ENCODE peak calls at places on chromosome 1, in five cellular contexts. P is A549; E is GM23338; V is transverse colon; I is effector memory CD4-positive, alpha-beta T cell. O is an unnamed sample.

GRCh38 chr1:29800522-29800956 is 564.2 kb downstream of the PTPRU start:
- DNase-seq in P (no peak), I (no peak), E (no peak), V (no peak), O (no peak)

GRCh38 chr1:155226188-155226909 is 17.9 kb downstream of the MTX1 start:
- DNase-seq in V (peak; percentile 87), I (peak; percentile 68), E (peak; percentile 96), P (peak; percentile 70), O (peak; percentile 93)

GRCh38 chr1:239947789-239948188 is 143.9 kb upstream of the FMN2 start:
- DNase-seq in V (no peak), E (no peak), I (no peak), P (no peak), O (no peak)

GRCh38 chr1:38084700-38085099 is 38.1 kb upstream of the POU3F1 start:
- DNase-seq in V (no peak), I (no peak), E (no peak), P (no peak), O (no peak)

GRCh38 chr1:95752515-95753381 is 518.7 kb downstream of the RWDD3 start:
- DNase-seq in V (no peak), P (no peak), E (no peak), I (no peak), O (no peak)

GRCh38 chr1:162678439-162678838 is 46.2 kb downstream of the DDR2 start:
- DNase-seq in P (no peak), E (no peak), I (no peak), V (no peak), O (no peak)

GRCh38 chr1:156625436-156626078 is 6.3 kb downstream of the HAPLN2 start:
- DNase-seq in I (peak; percentile 45), V (peak; percentile 61), E (peak; percentile 73), P (no peak), O (peak; percentile 86)

GRCh38 chr1:225460737-225461532 is 33.1 kb upstream of the LBR start:
- DNase-seq in P (no peak), I (no peak), E (no peak), V (no peak), O (no peak)

GRCh38 chr1:15352122-15352957 is 57.3 kb upstream of the EFHD2 start:
- DNase-seq in V (peak; percentile 53), P (peak; percentile 88), E (no peak), I (no peak), O (peak; percentile 61)

GRCh38 chr1:215082532-215083407 is at the start of gene KCNK2:
- DNase-seq in I (no peak), E (peak; percentile 75), P (no peak), V (no peak), O (peak; percentile 85)

GRCh38 chr1:42399315-42400100 is 18.9 kb downstream of the RIMKLA start:
- DNase-seq in V (no peak), P (no peak), E (no peak), I (no peak), O (no peak)

DNA sequence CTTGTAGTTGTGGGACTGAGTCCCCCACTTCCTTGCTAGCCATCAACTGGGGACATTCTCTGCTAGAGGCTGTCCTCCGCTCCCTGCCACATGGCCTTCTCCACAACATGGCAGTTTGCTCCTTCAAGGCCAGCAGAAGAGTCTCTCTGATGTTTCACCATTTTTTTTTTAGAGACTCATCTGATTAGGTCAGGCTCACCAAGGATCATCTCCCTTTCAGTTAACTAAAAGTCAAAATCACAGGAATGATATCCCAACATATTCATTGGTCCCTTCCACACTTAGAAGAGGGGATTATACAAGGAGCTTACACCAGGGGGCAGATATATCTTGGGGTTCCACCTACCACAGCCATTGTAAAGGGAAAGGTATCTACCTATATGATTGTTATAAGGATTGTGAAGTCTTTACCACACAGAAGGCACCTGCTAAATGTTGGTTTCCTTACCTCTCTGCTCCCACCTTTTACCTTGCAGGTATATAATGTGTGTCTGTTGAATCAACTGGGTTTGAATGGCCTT is 23.3 kb downstream of the RIMKLA start:
- DNase-seq in E (peak; percentile 44), V (no peak), P (no peak), I (no peak), O (no peak)
- H3K27ac ChIP-seq in E (no peak overlapping the region), V (no peak overlapping the region), P (no peak overlapping the region), I (no peak overlapping the region), O (no peak overlapping the region)

GRCh38 chr1:113812661-113813135 is 422 bp upstream of the RSBN1 start:
- DNase-seq in E (peak; percentile 63), P (no peak), V (no peak), I (peak; percentile 12), O (no peak)

GRCh38 chr1:113808450-113809195 is 3.7 kb downstream of the RSBN1 start:
- DNase-seq in P (no peak), V (peak; percentile 12), I (no peak), E (no peak), O (no peak)

GRCh38 chr1:113811353-113811887 is 856 bp downstream of the RSBN1 start:
- DNase-seq in E (peak; percentile 57), V (peak; percentile 62), I (no peak), P (peak; percentile 8), O (peak; percentile 86)

GRCh38 chr1:113811888-113812660 is at the start of gene RSBN1:
- DNase-seq in E (peak; percentile 100), V (peak; percentile 99), I (peak; percentile 99), P (peak; percentile 85), O (peak; percentile 100)

DNA sequence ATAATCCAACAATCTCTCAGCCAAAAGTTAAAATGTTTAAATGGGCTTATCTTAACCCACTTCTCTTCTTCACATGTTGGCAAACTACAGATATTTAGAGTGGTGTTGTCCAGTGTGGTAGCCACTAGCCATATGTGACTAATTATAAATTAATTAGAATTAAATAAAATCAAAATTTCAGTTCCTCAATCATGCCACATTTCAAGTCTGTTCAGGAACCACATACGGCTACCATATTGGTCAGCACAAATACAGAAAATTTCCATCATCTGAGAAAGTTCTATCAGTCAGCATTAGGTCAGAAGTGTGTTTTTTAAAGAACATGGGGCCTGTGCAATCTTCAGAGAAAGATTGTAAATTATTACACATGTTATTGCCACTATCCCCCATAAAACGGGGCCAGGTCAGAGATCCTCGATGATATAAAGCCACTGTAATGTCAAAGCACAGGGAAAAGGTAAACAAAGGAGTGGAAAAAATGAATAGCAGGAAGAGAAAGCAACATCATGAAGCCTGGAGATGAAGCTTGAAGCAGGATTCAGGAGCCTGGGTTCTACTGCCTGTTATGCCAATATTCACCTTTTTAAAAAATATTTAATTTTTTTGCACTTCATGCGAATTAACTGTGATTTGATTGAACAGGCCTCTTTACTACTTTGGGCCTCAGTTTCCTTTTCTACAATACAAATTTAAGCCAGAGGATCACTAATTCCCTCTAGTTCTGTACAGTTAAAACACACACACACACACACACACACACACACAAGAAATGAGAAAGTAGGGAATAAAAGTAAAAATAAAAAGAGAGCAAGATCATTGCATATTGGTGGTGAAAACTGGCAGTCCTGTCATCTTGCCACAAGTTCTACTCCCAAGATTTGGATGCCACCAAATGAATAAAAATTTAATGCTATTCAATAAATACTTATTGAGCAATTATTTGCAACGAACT is 2.3 kb downstream of the RSBN1 start:
- DNase-seq in P (no peak), E (no peak), I (no peak), V (peak; percentile 54), O (no peak)
- H3K27ac ChIP-seq in P (no peak overlapping the region), E (no peak overlapping the region), I (no peak overlapping the region), V (peak overlapping the region; percentile 98), O (no peak overlapping the region)

DNA sequence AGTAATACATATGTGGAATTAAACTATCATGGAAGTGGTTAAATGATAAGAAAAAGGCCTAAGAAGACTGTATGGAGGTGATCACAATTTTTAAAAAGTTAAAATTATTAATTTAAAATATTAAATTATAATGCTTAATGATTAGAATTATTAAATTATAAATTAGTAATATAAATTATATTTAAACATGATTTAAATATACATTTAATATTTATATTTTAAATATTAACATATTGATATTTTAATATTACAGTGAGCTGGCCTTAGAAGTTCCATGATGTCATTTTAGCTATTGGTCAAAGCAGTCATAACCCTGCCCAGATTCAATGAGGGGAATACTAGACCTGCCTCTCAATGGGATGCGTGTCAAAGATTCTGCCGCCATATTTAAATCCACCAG is 281.2 kb downstream of the PRDM2 start:
- DNase-seq in P (no peak), E (no peak), I (no peak), V (no peak), O (no peak)
- H3K27ac ChIP-seq in P (no peak overlapping the region), E (no peak overlapping the region), I (no peak overlapping the region), V (no peak overlapping the region), O (no peak overlapping the region)

GRCh38 chr1:187310038-187310437 is 481.3 kb downstream of the PLA2G4A start:
- DNase-seq in I (no peak), P (no peak), E (no peak), V (no peak), O (no peak)

GRCh38 chr1:187306671-187307415 is 478.1 kb downstream of the PLA2G4A start:
- DNase-seq in E (no peak), V (no peak), P (no peak), I (no peak), O (no peak)
- H3K27ac ChIP-seq in E (no peak overlapping the region), V (no peak overlapping the region), P (no peak overlapping the region), I (no peak overlapping the region), O (no peak overlapping the region)

O was measured in endodermal cell.